ENCODE peak calls at places on chromosome 19, in ten cellular contexts. X is lower leg skin; I is IMR-90; D is CD4-positive, alpha-beta T cell; A is AG09319; R is gastrocnemius medialis; Q is fibroblast of lung; J is colonic mucosa; E is cardiac fibroblast; S is left ventricle myocardium inferior. U is an unnamed sample.

GRCh38 chr19:6732803-6733337 is 4.5 kb downstream of the GPR108 start:
- DNase-seq in J (no peak), R (no peak), D (no peak), E (no peak), S (no peak), Q (no peak), X (no peak), I (no peak), A (no peak), U (no peak)

GRCh38 chr19:23440207-23440606 is 44.9 kb upstream of the ZNF91 start:
- DNase-seq in D (no peak), J (no peak), X (no peak), A (no peak), Q (no peak), R (no peak), S (no peak), I (no peak), E (no peak), U (no peak)

GRCh38 chr19:7699422-7700127 is 2.4 kb downstream of the FCER2 start:
- DNase-seq in E (peak), X (no peak), Q (peak), S (no peak), D (no peak), R (no peak), A (no peak), J (no peak), I (no peak), U (no peak)

GRCh38 chr19:6249296-6249695 is 30.5 kb downstream of the MLLT1 start:
- DNase-seq in I (peak), D (no peak), E (peak), R (no peak), X (no peak), Q (peak), S (no peak), A (no peak), J (no peak), U (no peak)

GRCh38 chr19:29217591-29217990 is 4.6 kb upstream of the UQCRFS1 start:
- DNase-seq in R (no peak), S (no peak), J (no peak), E (no peak), X (no peak), I (no peak), Q (no peak), A (no peak), D (no peak), U (no peak)

GRCh38 chr19:34969721-34970120 is 5.7 kb upstream of the ZNF792 start:
- DNase-seq in R (no peak), E (no peak), X (no peak), I (no peak), A (no peak), D (no peak), J (peak), Q (no peak), S (no peak), U (no peak)

GRCh38 chr19:11101057-11101456 is 11.8 kb downstream of the LDLR start:
- DNase-seq in S (no peak), X (no peak), Q (no peak), R (no peak), D (no peak), E (no peak), J (no peak), I (no peak), A (no peak), U (no peak)

GRCh38 chr19:6061420-6062130 is 48.7 kb downstream of the RFX2 start:
- DNase-seq in E (no peak), S (no peak), J (peak), D (no peak), I (no peak), A (no peak), X (peak), Q (no peak), R (peak), U (no peak)

GRCh38 chr19:40365613-40366401 is 17.3 kb downstream of the PLD3 start:
- DNase-seq in J (peak), I (peak), E (peak), S (peak), Q (peak), R (peak), D (no peak), X (peak), A (peak), U (peak)

GRCh38 chr19:4233282-4233853 is 4.0 kb downstream of the EBI3 start:
- DNase-seq in R (no peak), D (peak), J (peak), S (peak), E (peak), A (no peak), Q (no peak), X (no peak), I (peak), U (peak)

GRCh38 chr19:49896863-49897621 is at the start of gene IL4I1:
- DNase-seq in Q (peak), A (no peak), S (no peak), R (no peak), J (no peak), I (peak), D (peak), E (peak), X (no peak), U (no peak)

GRCh38 chr19:56321981-56322558 is 7.4 kb upstream of the ZSCAN5A start:
- DNase-seq in I (no peak), D (no peak), E (no peak), S (no peak), R (no peak), X (no peak), J (no peak), A (no peak), Q (no peak), U (no peak)

GRCh38 chr19:384801-385169 is 24.2 kb downstream of the C2CD4C start:
- DNase-seq in A (no peak), J (no peak), I (no peak), Q (no peak), X (no peak), S (no peak), D (no peak), E (no peak), R (no peak), U (no peak)

GRCh38 chr19:39953915-39954314 is 17.1 kb upstream of the PSMC4 start:
- DNase-seq in A (no peak), J (peak), D (no peak), E (no peak), X (no peak), S (no peak), R (no peak), Q (no peak), I (no peak), U (no peak)

GRCh38 chr19:6481541-6482342 is at the start of gene DENND1C:
- DNase-seq in R (no peak), I (no peak), J (no peak), D (peak), E (peak), X (no peak), S (no peak), A (no peak), Q (no peak), U (no peak)

GRCh38 chr19:57263244-57263643 is 17.0 kb upstream of the ZNF460 start:
- DNase-seq in I (no peak), R (no peak), Q (no peak), X (no peak), S (no peak), E (no peak), J (no peak), A (no peak), D (no peak), U (no peak)

GRCh38 chr19:1206733-1207301 is 1.2 kb downstream of the STK11 start:
- DNase-seq in J (peak), S (no peak), D (no peak), A (no peak), I (no peak), Q (no peak), X (no peak), R (no peak), E (peak), U (no peak)

GRCh38 chr19:1360818-1361461 is 22.8 kb upstream of the NDUFS7 start:
- DNase-seq in Q (peak), R (no peak), E (peak), X (peak), I (peak), S (peak), J (no peak), D (no peak), A (peak), U (no peak)

GRCh38 chr19:41373993-41374392 is 2.3 kb upstream of the TMEM91 start:
- DNase-seq in S (peak), Q (peak), E (peak), D (no peak), A (peak), I (peak), J (peak), X (no peak), R (peak), U (no peak)

GRCh38 chr19:4007836-4008539 is 452 bp downstream of the PIAS4 start:
- DNase-seq in A (no peak), Q (no peak), R (no peak), J (peak), X (no peak), E (no peak), I (no peak), D (no peak), S (no peak), U (no peak)

GRCh38 chr19:51389143-51389542 is 1.2 kb downstream of the C19orf84 start:
- DNase-seq in S (no peak), E (no peak), J (no peak), R (no peak), D (no peak), Q (no peak), X (no peak), I (no peak), A (no peak), U (no peak)

GRCh38 chr19:35843676-35844481 is 8.4 kb downstream of the NPHS1 start:
- DNase-seq in D (no peak), S (no peak), I (no peak), Q (no peak), J (peak), E (peak), A (no peak), X (no peak), R (no peak), U (no peak)

GRCh38 chr19:42178791-42179500 is 38.5 kb downstream of the DEDD2 start:
- DNase-seq in I (no peak), D (no peak), R (no peak), S (no peak), J (no peak), X (no peak), E (no peak), Q (no peak), A (no peak), U (no peak)

GRCh38 chr19:522726-523125 is 8.8 kb upstream of the CDC34 start:
- DNase-seq in A (no peak), R (no peak), Q (no peak), D (no peak), X (no peak), S (no peak), E (no peak), J (no peak), I (no peak), U (no peak)

GRCh38 chr19:31276831-31277230 is 72.4 kb downstream of the TSHZ3 start:
- DNase-seq in A (no peak), I (no peak), X (no peak), J (no peak), D (no peak), E (no peak), Q (no peak), R (no peak), S (no peak), U (no peak)

GRCh38 chr19:4455742-4456565 is 1.6 kb downstream of the UBXN6 start:
- DNase-seq in Q (peak), S (peak), J (no peak), I (peak), A (peak), R (peak), E (peak), X (no peak), D (no peak), U (no peak)

GRCh38 chr19:56119585-56119978 is 1.5 kb downstream of the ZNF787 start:
- DNase-seq in S (no peak), E (peak), J (peak), I (peak), R (peak), A (no peak), X (no peak), Q (peak), D (no peak), U (no peak)

GRCh38 chr19:38977445-38978314 is 2.1 kb upstream of the FBXO17 start:
- DNase-seq in R (no peak), Q (peak), A (no peak), X (no peak), J (no peak), I (peak), E (no peak), D (no peak), S (no peak), U (no peak)

GRCh38 chr19:7596191-7596937 is 701 bp downstream of the CAMSAP3 start:
- DNase-seq in A (no peak), X (no peak), D (no peak), Q (no peak), J (no peak), I (no peak), R (no peak), S (no peak), E (no peak), U (no peak)

GRCh38 chr19:13974073-13974472 is 21.8 kb downstream of the DCAF15 start:
- DNase-seq in R (no peak), D (peak), E (no peak), Q (no peak), A (no peak), X (peak), J (no peak), I (no peak), S (no peak), U (no peak)

GRCh38 chr19:12899891-12900518 is 9.0 kb downstream of the GCDH start:
- DNase-seq in A (no peak), Q (no peak), I (no peak), J (no peak), D (no peak), R (no peak), X (no peak), S (no peak), E (no peak), U (no peak)

GRCh38 chr19:9878511-9879196 is 43.5 kb downstream of the PIN1 start:
- DNase-seq in X (no peak), A (no peak), R (no peak), S (no peak), J (no peak), I (no peak), Q (no peak), D (no peak), E (peak), U (no peak)

GRCh38 chr19:45311640-45312039 is 11.0 kb downstream of the CKM start:
- DNase-seq in X (no peak), E (no peak), S (no peak), A (no peak), R (peak), D (no peak), Q (no peak), I (no peak), J (no peak), U (no peak)

GRCh38 chr19:511101-511841 is 4.0 kb downstream of the TPGS1 start:
- DNase-seq in D (peak), S (no peak), E (peak), A (no peak), Q (peak), I (peak), X (no peak), R (no peak), J (peak), U (no peak)

GRCh38 chr19:1266116-1266817 is 2.9 kb upstream of the CIRBP start:
- DNase-seq in J (peak), R (peak), D (peak), Q (peak), I (peak), S (peak), X (no peak), A (peak), E (peak), U (peak)

GRCh38 chr19:55638864-55639359 is 1.9 kb upstream of the ZNF580 start:
- DNase-seq in I (peak), J (no peak), X (no peak), Q (peak), R (peak), S (no peak), A (no peak), E (peak), D (no peak), U (no peak)

GRCh38 chr19:35928507-35928906 is 7.7 kb upstream of the LRFN3 start:
- DNase-seq in E (no peak), Q (no peak), D (no peak), I (no peak), S (no peak), J (no peak), R (no peak), A (no peak), X (no peak), U (no peak)

GRCh38 chr19:42121666-42122069 is 10.6 kb downstream of the POU2F2 start:
- DNase-seq in R (peak), J (peak), A (no peak), I (peak), D (peak), X (no peak), S (peak), E (peak), Q (peak), U (no peak)

GRCh38 chr19:43934055-43934984 is 762 bp downstream of the ZNF45 start:
- DNase-seq in E (peak), J (no peak), Q (peak), I (peak), X (no peak), D (no peak), S (no peak), R (no peak), A (no peak), U (no peak)
- TF ChIP-seq CTCF in E (no peak), J (no peak), Q (no peak), I (peak), X (no peak), D (no peak), S (no peak), R (no peak), A (peak), U (no peak)

GRCh38 chr19:30227661-30228112 is 144.5 kb upstream of the ZNF536 start:
- DNase-seq in E (peak), R (no peak), J (peak), Q (peak), D (no peak), X (peak), A (no peak), S (peak), I (peak), U (peak)
- TF ChIP-seq CTCF in E (peak), R (peak), J (peak), Q (peak), D (no peak), X (no peak), A (peak), S (peak), I (peak), U (peak)

GRCh38 chr19:33175156-33175782 is 18.9 kb upstream of the LRP3 start:
- DNase-seq in A (no peak), D (no peak), I (no peak), S (no peak), E (no peak), R (no peak), J (no peak), X (no peak), Q (no peak), U (no peak)

GRCh38 chr19:33174186-33174585 is 19.9 kb upstream of the LRP3 start:
- DNase-seq in D (no peak), S (no peak), R (no peak), I (no peak), J (no peak), Q (no peak), A (no peak), E (no peak), X (no peak), U (no peak)

GRCh38 chr19:33177417-33177976 is 16.6 kb upstream of the LRP3 start:
- DNase-seq in I (no peak), A (no peak), E (no peak), D (peak), Q (no peak), J (no peak), S (no peak), X (no peak), R (no peak), U (no peak)

GRCh38 chr19:33176670-33177416 is 17.3 kb upstream of the LRP3 start:
- DNase-seq in Q (peak), J (peak), R (peak), E (peak), D (peak), X (peak), I (peak), S (peak), A (peak), U (peak)

GRCh38 chr19:33175886-33176669 is 18.1 kb upstream of the LRP3 start:
- DNase-seq in X (no peak), R (no peak), A (no peak), Q (peak), E (no peak), J (no peak), I (peak), D (peak), S (no peak), U (no peak)
- TF ChIP-seq CTCF in X (no peak), R (no peak), A (no peak), Q (no peak), E (no peak), J (no peak), I (no peak), D (no peak), S (no peak), U (no peak)

GRCh38 chr19:47253970-47254369 is 2.4 kb upstream of the CCDC9 start:
- DNase-seq in J (no peak), D (no peak), S (no peak), A (no peak), I (no peak), X (no peak), R (no peak), Q (no peak), E (no peak), U (no peak)

GRCh38 chr19:47256688-47257410 is 524 bp downstream of the CCDC9 start:
- DNase-seq in I (peak), R (peak), A (peak), D (peak), E (peak), J (peak), S (peak), Q (peak), X (peak), U (peak)

GRCh38 chr19:47258434-47258833 is 2.1 kb downstream of the CCDC9 start:
- DNase-seq in R (no peak), E (no peak), X (no peak), I (no peak), S (no peak), Q (no peak), D (no peak), A (no peak), J (no peak), U (no peak)

GRCh38 chr19:47257411-47258169 is 1.3 kb downstream of the CCDC9 start:
- DNase-seq in S (no peak), A (no peak), J (no peak), D (no peak), Q (no peak), R (no peak), E (no peak), I (no peak), X (peak), U (no peak)

GRCh38 chr19:47255947-47256687 is at the start of gene CCDC9:
- DNase-seq in X (peak), A (peak), S (peak), E (peak), Q (peak), J (peak), R (peak), D (peak), I (peak), U (peak)
- TF ChIP-seq CTCF in X (no peak), A (no peak), S (no peak), E (no peak), Q (no peak), J (no peak), R (no peak), D (no peak), I (no peak), U (no peak)

DNA sequence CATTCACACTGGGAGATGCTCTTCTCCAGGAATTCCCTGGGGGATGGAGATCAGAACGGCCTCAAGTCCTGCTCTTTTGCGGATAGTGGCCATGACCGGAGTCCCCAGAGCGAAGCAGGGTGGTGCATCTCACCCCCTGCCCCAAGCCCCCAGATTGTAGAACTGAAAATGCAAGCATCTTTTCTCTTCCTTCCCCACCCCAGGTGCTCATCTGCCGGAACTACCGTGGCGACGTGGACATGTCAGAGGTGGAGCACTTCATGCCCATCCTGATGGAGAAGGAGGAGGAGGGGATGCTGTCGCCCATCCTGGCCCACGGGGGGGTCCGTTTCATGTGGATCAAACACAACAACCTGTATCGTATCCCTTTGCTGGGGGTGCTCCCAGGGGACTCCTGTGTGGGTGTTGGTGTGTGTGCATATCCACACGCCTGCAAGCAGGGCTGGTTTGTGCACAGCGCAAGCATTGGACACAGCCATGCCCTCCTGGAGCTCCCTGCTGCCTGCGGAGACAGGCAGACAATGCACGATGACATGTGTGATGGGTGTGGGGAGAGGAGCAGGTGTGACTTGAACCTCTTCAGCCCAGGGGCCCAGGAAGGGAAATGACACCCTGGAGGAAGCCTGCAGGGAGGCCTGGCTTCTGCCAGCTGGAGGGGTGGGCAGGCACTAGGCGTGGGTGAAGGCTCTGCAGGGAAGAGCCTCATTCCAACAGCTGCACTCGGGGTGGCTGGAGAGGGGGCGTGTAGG is 5.7 kb downstream of the AP1M1 start:
- DNase-seq in J (no peak), R (no peak), S (no peak), A (no peak), E (no peak), X (no peak), Q (no peak), D (no peak), I (no peak), U (no peak)
- TF ChIP-seq CTCF in J (no peak), R (no peak), S (no peak), A (no peak), E (no peak), X (no peak), Q (no peak), D (no peak), I (no peak), U (no peak)

GRCh38 chr19:18856385-18857126 is 24.8 kb downstream of the UPF1 start:
- DNase-seq in X (no peak), J (no peak), E (peak), D (no peak), Q (no peak), S (no peak), R (no peak), I (no peak), A (no peak), U (no peak)
- TF ChIP-seq CTCF in X (no peak), J (no peak), E (peak), D (no peak), Q (peak), S (no peak), R (no peak), I (peak), A (peak), U (no peak)